ENCODE peak calls at places on chromosomes 1 and 21, in four cellular contexts. A is K562, X is SK-N-SH, Q is H1. E is an unnamed sample.

GRCh38 chr1:167431909-167432650 is 86.2 kb downstream of the CD247 start:
- DNase-seq in A (no peak), X (no peak), Q (peak; percentile 49), E (no peak)

GRCh38 chr1:235069577-235070563 is 58.8 kb downstream of the TOMM20 start:
- DNase-seq in A (no peak), X (no peak), Q (no peak), E (no peak)

GRCh38 chr1:76256289-76257223 is 182.0 kb downstream of the ST6GALNAC3 start:
- DNase-seq in A (no peak), X (no peak), Q (no peak), E (no peak)

GRCh38 chr1:12619396-12620141 is 1.6 kb upstream of the DHRS3 start:
- DNase-seq in A (peak; percentile 92), X (peak; percentile 88), Q (peak; percentile 93), E (peak; percentile 88)

GRCh38 chr1:1085911-1086841 is 12.1 kb upstream of the RNF223 start:
- DNase-seq in A (no peak), X (peak; percentile 19), Q (no peak), E (no peak)

GRCh38 chr1:6738987-6739386 is 37.4 kb upstream of the DNAJC11 start:
- DNase-seq in A (no peak), X (no peak), Q (no peak), E (no peak)

GRCh38 chr1:169816617-169817016 is 21.9 kb upstream of the METTL18 start:
- DNase-seq in A (no peak), X (no peak), Q (no peak), E (no peak)

GRCh38 chr1:158025576-158026230 is 32.3 kb downstream of the KIRREL1 start:
- DNase-seq in A (no peak), X (no peak), Q (no peak), E (no peak)

GRCh38 chr21:37208056-37208705 is 59.0 kb downstream of the VPS26C start:
- DNase-seq in A (peak; percentile 66), X (peak; percentile 56), Q (no peak), E (no peak)

GRCh38 chr1:93061895-93062792 is 16.9 kb upstream of the MTF2 start:
- DNase-seq in A (peak; percentile 66), X (peak; percentile 51), Q (peak; percentile 49), E (peak; percentile 29)

GRCh38 chr1:11860586-11860985 is 1.8 kb upstream of the NPPB start:
- DNase-seq in A (no peak), X (no peak), Q (no peak), E (no peak)

GRCh38 chr1:156060937-156061636 is at the start of gene RAB25:
- DNase-seq in A (no peak), X (no peak), Q (peak; percentile 84), E (peak; percentile 80)

GRCh38 chr1:116115476-116115875 is 4.3 kb downstream of the MAB21L3 start:
- DNase-seq in A (no peak), X (no peak), Q (no peak), E (no peak)

GRCh38 chr1:86704972-86705632 is 726 bp downstream of the SH3GLB1 start:
- DNase-seq in A (peak; percentile 68), X (peak; percentile 77), Q (peak; percentile 74), E (peak; percentile 50)

GRCh38 chr1:32701951-32702598 is 495 bp downstream of the SYNC start:
- DNase-seq in A (no peak), X (no peak), Q (no peak), E (no peak)

GRCh38 chr1:37513795-37514349 is 694 bp downstream of the MEAF6 start:
- DNase-seq in A (peak; percentile 75), X (peak; percentile 44), Q (peak; percentile 61), E (peak; percentile 65)

GRCh38 chr1:106952766-106953165 is 103.7 kb upstream of the PRMT6 start:
- DNase-seq in A (no peak), X (no peak), Q (no peak), E (no peak)

GRCh38 chr1:212030936-212031528 is 4.3 kb downstream of the INTS7 start:
- DNase-seq in A (peak; percentile 47), X (no peak), Q (no peak), E (no peak)

GRCh38 chr1:198179556-198179981 is 22.8 kb downstream of the NEK7 start:
- DNase-seq in A (no peak), X (no peak), Q (no peak), E (no peak)

GRCh38 chr1:14742181-14742980 is 143.9 kb downstream of the KAZN start:
- DNase-seq in A (no peak), X (no peak), Q (no peak), E (no peak)

GRCh38 chr1:72485786-72486185 is 203.4 kb upstream of the NEGR1 start:
- DNase-seq in A (no peak), X (no peak), Q (no peak), E (no peak)

DNA sequence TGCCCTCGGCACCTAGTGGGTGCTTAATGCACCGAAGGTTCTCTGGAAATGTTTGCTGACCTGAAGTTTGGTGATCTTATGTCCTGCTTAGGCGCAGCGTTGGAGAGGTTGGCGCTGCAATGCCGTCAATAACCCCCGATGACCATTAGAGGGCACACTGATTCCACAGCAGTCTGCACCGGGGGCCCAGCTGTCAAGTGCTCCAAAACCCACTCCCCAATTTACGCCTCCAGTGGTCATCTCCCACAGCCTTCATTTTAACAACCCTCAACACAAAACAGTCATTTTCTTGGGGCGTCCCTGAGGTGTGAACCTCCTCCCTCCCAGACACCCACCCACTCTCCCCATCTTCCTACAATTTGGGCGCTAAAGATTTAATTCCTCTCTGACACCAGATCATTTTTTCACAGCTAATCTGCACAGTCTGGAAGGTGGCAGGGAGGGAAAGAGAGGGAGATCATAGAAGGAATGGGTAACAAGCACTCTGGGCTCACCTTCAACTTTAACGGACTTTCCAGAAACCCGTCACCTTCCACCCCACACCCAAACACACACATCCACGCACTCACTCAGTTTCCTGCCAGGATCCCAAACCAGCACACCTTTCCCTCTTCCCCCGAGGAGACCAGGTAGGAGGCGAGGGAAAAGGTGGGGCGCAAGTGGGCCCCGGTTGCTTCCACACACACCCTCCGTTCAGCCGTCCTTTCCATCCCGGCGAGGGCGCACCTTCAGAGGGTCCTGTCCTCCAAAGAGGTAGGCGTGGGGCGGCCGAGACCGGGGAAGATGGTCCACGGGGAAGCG is 570 bp upstream of the NPR1 start:
- DNase-seq in A (peak; percentile 72), X (peak; percentile 86), Q (peak; percentile 82), E (peak; percentile 78)
- TF ChIP-seq TEAD4 in A (peak; percentile 54), X (no peak), Q (no peak), E (no peak)

GRCh38 chr1:84724128-84724860 is 34.0 kb upstream of the SSX2IP start:
- DNase-seq in A (peak; percentile 85), X (no peak), Q (peak; percentile 89), E (peak; percentile 85)
- TF ChIP-seq TEAD4 in A (no peak), X (no peak), Q (no peak), E (no peak)

GRCh38 chr1:2494323-2494693 is 18.2 kb downstream of the PLCH2 start:
- DNase-seq in A (no peak), X (no peak), Q (no peak), E (no peak)

GRCh38 chr1:2495026-2495425 is 18.9 kb downstream of the PLCH2 start:
- DNase-seq in A (no peak), X (no peak), Q (no peak), E (no peak)

GRCh38 chr1:2493218-2493617 is 17.1 kb downstream of the PLCH2 start:
- DNase-seq in A (no peak), X (no peak), Q (no peak), E (no peak)

GRCh38 chr1:2492091-2492490 is 16.0 kb downstream of the PLCH2 start:
- DNase-seq in A (no peak), X (no peak), Q (no peak), E (no peak)

DNA sequence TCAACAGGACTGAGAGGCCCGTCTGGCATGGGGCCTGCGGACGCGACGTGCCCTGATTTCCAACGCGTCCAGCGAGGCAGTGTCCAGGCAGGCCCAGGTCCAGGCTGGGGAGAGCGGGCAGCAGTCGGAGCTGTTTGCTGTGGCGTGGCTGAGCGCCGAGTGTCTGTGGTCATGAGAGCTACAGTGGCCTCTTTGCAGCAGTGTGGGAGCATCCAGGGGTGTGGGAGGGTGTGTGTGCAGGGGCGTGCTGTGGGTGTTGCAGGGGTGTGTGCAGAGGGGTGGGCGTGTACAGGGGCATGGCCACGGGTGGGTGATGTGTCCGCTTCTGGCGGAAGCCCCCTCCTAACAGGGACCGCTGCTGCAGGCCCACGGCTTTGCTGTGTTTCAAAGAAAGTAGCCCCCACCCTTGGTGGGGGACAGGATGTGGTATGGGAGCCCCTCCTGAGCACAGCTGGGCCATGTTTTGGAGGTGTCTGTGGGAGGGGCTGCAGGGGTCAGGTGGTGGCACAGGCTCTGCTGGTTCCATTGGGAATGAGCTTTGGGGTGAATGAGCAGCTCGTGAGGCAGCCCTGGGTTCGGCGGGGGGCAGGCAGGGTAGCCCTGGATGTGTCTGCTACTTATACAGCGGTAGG is 17.7 kb downstream of the PLCH2 start:
- DNase-seq in A (no peak), X (no peak), Q (no peak), E (no peak)
- TF ChIP-seq TEAD4 in A (no peak), X (no peak), Q (no peak), E (no peak)

GRCh38 chr1:23018661-23019093 is 591 bp upstream of the KDM1A start:
- DNase-seq in A (peak; percentile 49), X (peak; percentile 73), Q (no peak), E (no peak)
- TF ChIP-seq TEAD4 in A (no peak), X (no peak), Q (no peak), E (no peak)

GRCh38 chr1:101238041-101238515 is 1.3 kb downstream of the S1PR1 start:
- DNase-seq in A (no peak), X (no peak), Q (no peak), E (peak; percentile 25)

GRCh38 chr1:101235696-101236545 is 898 bp upstream of the S1PR1 start:
- DNase-seq in A (peak; percentile 28), X (peak; percentile 63), Q (peak; percentile 71), E (peak; percentile 44)

GRCh38 chr1:101235241-101235695 is 1.6 kb upstream of the S1PR1 start:
- DNase-seq in A (no peak), X (no peak), Q (no peak), E (no peak)

GRCh38 chr1:101237229-101237837 is 514 bp downstream of the S1PR1 start:
- DNase-seq in A (no peak), X (peak; percentile 39), Q (no peak), E (no peak)

DNA sequence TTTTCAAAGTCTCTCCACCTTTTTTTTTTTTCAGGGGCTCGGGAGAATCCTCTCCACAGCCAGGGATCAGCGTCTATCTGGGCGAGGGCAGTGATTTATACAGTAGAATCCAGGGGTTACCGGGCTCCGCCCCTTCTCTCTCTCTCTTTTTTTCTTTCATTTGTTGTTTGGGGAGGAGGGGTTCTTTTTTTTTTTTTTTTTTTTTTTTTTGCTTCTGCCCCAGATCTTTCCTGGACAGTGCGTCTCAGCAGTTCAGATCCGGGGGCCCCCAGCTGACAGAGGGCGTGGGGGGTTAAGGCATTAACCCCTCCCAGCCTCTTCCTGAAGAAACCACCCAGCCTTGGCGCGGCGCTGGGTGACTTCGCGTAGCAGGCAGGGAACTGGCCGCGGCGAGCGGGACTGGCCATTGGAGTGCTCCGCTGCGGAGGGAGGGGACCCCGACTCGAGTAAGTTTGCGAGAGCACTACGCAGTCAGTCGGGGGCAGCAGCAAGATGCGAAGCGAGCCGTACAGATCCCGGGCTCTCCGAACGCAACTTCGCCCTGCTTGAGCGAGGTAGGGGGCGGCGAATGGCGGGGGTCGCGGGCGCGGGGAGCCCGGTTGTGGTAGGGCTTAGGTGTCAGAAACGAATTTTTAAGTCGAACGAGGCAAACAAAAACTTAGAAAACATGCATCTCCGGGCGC is at the start of gene S1PR1:
- DNase-seq in A (no peak), X (peak; percentile 78), Q (peak; percentile 76), E (peak; percentile 83)
- TF ChIP-seq TEAD4 in A (no peak), X (no peak), Q (no peak), E (no peak)

GRCh38 chr1:63877816-63878215 is 104.0 kb downstream of the ROR1 start:
- DNase-seq in A (no peak), X (no peak), Q (no peak), E (no peak)
- TF ChIP-seq TEAD4 in A (no peak), X (peak; percentile 49), Q (no peak), E (no peak)

E was measured in WTC11.